ENCODE peak calls at places on chromosome 15, in four cellular contexts. One of them, this sample, is unnamed.

GRCh38 chr15:39539466-39539865 is 41.4 kb upstream of the THBS1 start:
- DNase-seq in stimulated activated CD8-positive, alpha-beta memory T cell treated with anti-CD3 and anti-CD28 coated beads, Interleukin-4, amount 100 ng/mL, for 24 hours: no peak
- DNase-seq in stimulated activated CD4-positive, alpha-beta T cell treated with anti-CD3 and anti-CD28 coated beads, Interleukin-2, amount 100 ng/mL, for 48 hours: no peak
- DNase-seq in colonic mucosa: no peak
- DNase-seq in this sample: no peak

GRCh38 chr15:99511529-99511864 is 54.3 kb upstream of the MEF2A start:
- DNase-seq in stimulated activated CD4-positive, alpha-beta T cell treated with anti-CD3 and anti-CD28 coated beads, Interleukin-2, amount 100 ng/mL, for 48 hours: no peak
- DNase-seq in stimulated activated CD8-positive, alpha-beta memory T cell treated with anti-CD3 and anti-CD28 coated beads, Interleukin-4, amount 100 ng/mL, for 24 hours: no peak
- DNase-seq in colonic mucosa: no peak
- DNase-seq in this sample: no peak

GRCh38 chr15:81023483-81024264 is 23.0 kb downstream of the TLNRD1 start:
- DNase-seq in stimulated activated CD8-positive, alpha-beta memory T cell treated with anti-CD3 and anti-CD28 coated beads, Interleukin-4, amount 100 ng/mL, for 24 hours: no peak
- DNase-seq in colonic mucosa: peak
- DNase-seq in stimulated activated CD4-positive, alpha-beta T cell treated with anti-CD3 and anti-CD28 coated beads, Interleukin-2, amount 100 ng/mL, for 48 hours: peak
- DNase-seq in this sample: no peak

GRCh38 chr15:47673343-47673761 is 44.0 kb upstream of the SEMA6D start:
- DNase-seq in colonic mucosa: no peak
- DNase-seq in stimulated activated CD4-positive, alpha-beta T cell treated with anti-CD3 and anti-CD28 coated beads, Interleukin-2, amount 100 ng/mL, for 48 hours: no peak
- DNase-seq in stimulated activated CD8-positive, alpha-beta memory T cell treated with anti-CD3 and anti-CD28 coated beads, Interleukin-4, amount 100 ng/mL, for 24 hours: no peak
- DNase-seq in this sample: peak

GRCh38 chr15:61119556-61119955 is 109.5 kb downstream of the RORA start:
- DNase-seq in stimulated activated CD8-positive, alpha-beta memory T cell treated with anti-CD3 and anti-CD28 coated beads, Interleukin-4, amount 100 ng/mL, for 24 hours: no peak
- DNase-seq in colonic mucosa: no peak
- DNase-seq in stimulated activated CD4-positive, alpha-beta T cell treated with anti-CD3 and anti-CD28 coated beads, Interleukin-2, amount 100 ng/mL, for 48 hours: no peak
- DNase-seq in this sample: no peak

GRCh38 chr15:40990789-40991188 is 37.5 kb downstream of the CHAC1 start:
- DNase-seq in stimulated activated CD4-positive, alpha-beta T cell treated with anti-CD3 and anti-CD28 coated beads, Interleukin-2, amount 100 ng/mL, for 48 hours: no peak
- DNase-seq in stimulated activated CD8-positive, alpha-beta memory T cell treated with anti-CD3 and anti-CD28 coated beads, Interleukin-4, amount 100 ng/mL, for 24 hours: no peak
- DNase-seq in colonic mucosa: no peak
- DNase-seq in this sample: no peak

GRCh38 chr15:38041576-38041975 is 107.1 kb downstream of the TMCO5A start:
- DNase-seq in stimulated activated CD4-positive, alpha-beta T cell treated with anti-CD3 and anti-CD28 coated beads, Interleukin-2, amount 100 ng/mL, for 48 hours: no peak
- DNase-seq in stimulated activated CD8-positive, alpha-beta memory T cell treated with anti-CD3 and anti-CD28 coated beads, Interleukin-4, amount 100 ng/mL, for 24 hours: no peak
- DNase-seq in colonic mucosa: no peak
- DNase-seq in this sample: no peak

GRCh38 chr15:45522931-45523331 is 376 bp upstream of the SLC30A4 start:
- DNase-seq in stimulated activated CD8-positive, alpha-beta memory T cell treated with anti-CD3 and anti-CD28 coated beads, Interleukin-4, amount 100 ng/mL, for 24 hours: no peak
- DNase-seq in stimulated activated CD4-positive, alpha-beta T cell treated with anti-CD3 and anti-CD28 coated beads, Interleukin-2, amount 100 ng/mL, for 48 hours: no peak
- DNase-seq in colonic mucosa: no peak
- DNase-seq in this sample: no peak

GRCh38 chr15:23035964-23036566 is 3.3 kb downstream of the TUBGCP5 start:
- DNase-seq in stimulated activated CD8-positive, alpha-beta memory T cell treated with anti-CD3 and anti-CD28 coated beads, Interleukin-4, amount 100 ng/mL, for 24 hours: peak
- DNase-seq in colonic mucosa: peak
- DNase-seq in stimulated activated CD4-positive, alpha-beta T cell treated with anti-CD3 and anti-CD28 coated beads, Interleukin-2, amount 100 ng/mL, for 48 hours: peak
- DNase-seq in this sample: peak

GRCh38 chr15:46442196-46442595 is 807.4 kb downstream of the SQOR start:
- DNase-seq in colonic mucosa: no peak
- DNase-seq in stimulated activated CD8-positive, alpha-beta memory T cell treated with anti-CD3 and anti-CD28 coated beads, Interleukin-4, amount 100 ng/mL, for 24 hours: no peak
- DNase-seq in stimulated activated CD4-positive, alpha-beta T cell treated with anti-CD3 and anti-CD28 coated beads, Interleukin-2, amount 100 ng/mL, for 48 hours: no peak
- DNase-seq in this sample: no peak

GRCh38 chr15:80093854-80094418 is 34.5 kb downstream of the ZFAND6 start:
- DNase-seq in stimulated activated CD8-positive, alpha-beta memory T cell treated with anti-CD3 and anti-CD28 coated beads, Interleukin-4, amount 100 ng/mL, for 24 hours: peak
- DNase-seq in stimulated activated CD4-positive, alpha-beta T cell treated with anti-CD3 and anti-CD28 coated beads, Interleukin-2, amount 100 ng/mL, for 48 hours: peak
- DNase-seq in colonic mucosa: peak
- DNase-seq in this sample: peak

GRCh38 chr15:81296218-81296617 is 27.7 kb downstream of the STARD5 start:
- DNase-seq in stimulated activated CD4-positive, alpha-beta T cell treated with anti-CD3 and anti-CD28 coated beads, Interleukin-2, amount 100 ng/mL, for 48 hours: no peak
- DNase-seq in stimulated activated CD8-positive, alpha-beta memory T cell treated with anti-CD3 and anti-CD28 coated beads, Interleukin-4, amount 100 ng/mL, for 24 hours: no peak
- DNase-seq in colonic mucosa: no peak
- DNase-seq in this sample: no peak

GRCh38 chr15:100254694-100255093 is 87.1 kb downstream of the ADAMTS17 start:
- DNase-seq in colonic mucosa: no peak
- DNase-seq in stimulated activated CD8-positive, alpha-beta memory T cell treated with anti-CD3 and anti-CD28 coated beads, Interleukin-4, amount 100 ng/mL, for 24 hours: no peak
- DNase-seq in stimulated activated CD4-positive, alpha-beta T cell treated with anti-CD3 and anti-CD28 coated beads, Interleukin-2, amount 100 ng/mL, for 48 hours: no peak
- DNase-seq in this sample: no peak

GRCh38 chr15:67125589-67126502 is 60.4 kb downstream of the SMAD3 start:
- DNase-seq in stimulated activated CD8-positive, alpha-beta memory T cell treated with anti-CD3 and anti-CD28 coated beads, Interleukin-4, amount 100 ng/mL, for 24 hours: no peak
- DNase-seq in colonic mucosa: no peak
- DNase-seq in stimulated activated CD4-positive, alpha-beta T cell treated with anti-CD3 and anti-CD28 coated beads, Interleukin-2, amount 100 ng/mL, for 48 hours: no peak
- DNase-seq in this sample: no peak

GRCh38 chr15:101387591-101387990 is 92.5 kb upstream of the SNRPA1 start:
- DNase-seq in stimulated activated CD8-positive, alpha-beta memory T cell treated with anti-CD3 and anti-CD28 coated beads, Interleukin-4, amount 100 ng/mL, for 24 hours: no peak
- DNase-seq in colonic mucosa: no peak
- DNase-seq in stimulated activated CD4-positive, alpha-beta T cell treated with anti-CD3 and anti-CD28 coated beads, Interleukin-2, amount 100 ng/mL, for 48 hours: no peak
- DNase-seq in this sample: no peak

GRCh38 chr15:60773893-60774292 is 295.0 kb upstream of the ICE2 start:
- DNase-seq in stimulated activated CD4-positive, alpha-beta T cell treated with anti-CD3 and anti-CD28 coated beads, Interleukin-2, amount 100 ng/mL, for 48 hours: no peak
- DNase-seq in colonic mucosa: no peak
- DNase-seq in stimulated activated CD8-positive, alpha-beta memory T cell treated with anti-CD3 and anti-CD28 coated beads, Interleukin-4, amount 100 ng/mL, for 24 hours: no peak
- DNase-seq in this sample: no peak

GRCh38 chr15:62571072-62571471 is 406.0 kb upstream of the C2CD4B start:
- DNase-seq in stimulated activated CD4-positive, alpha-beta T cell treated with anti-CD3 and anti-CD28 coated beads, Interleukin-2, amount 100 ng/mL, for 48 hours: no peak
- DNase-seq in colonic mucosa: no peak
- DNase-seq in stimulated activated CD8-positive, alpha-beta memory T cell treated with anti-CD3 and anti-CD28 coated beads, Interleukin-4, amount 100 ng/mL, for 24 hours: no peak
- DNase-seq in this sample: no peak

GRCh38 chr15:40909662-40910625 is 15.7 kb downstream of the VPS18 start:
- DNase-seq in stimulated activated CD4-positive, alpha-beta T cell treated with anti-CD3 and anti-CD28 coated beads, Interleukin-2, amount 100 ng/mL, for 48 hours: no peak
- DNase-seq in stimulated activated CD8-positive, alpha-beta memory T cell treated with anti-CD3 and anti-CD28 coated beads, Interleukin-4, amount 100 ng/mL, for 24 hours: no peak
- DNase-seq in colonic mucosa: no peak
- DNase-seq in this sample: no peak

This sample was measured in WERI-Rb-1.